ENCODE peak calls at places on chromosome 4, in ten cellular contexts. Y is foreskin fibroblast, E is MM.1S, H is neural progenitor cell, X is lower lobe of right lung, G is left ventricle myocardium inferior, K is right atrium auricular region, T is fibroblast of mammary gland, P is fibroblast of lung, I is sigmoid colon. B is an unnamed sample.

GRCh38 chr4:174358823-174359222 is 75.1 kb downstream of the CEP44 start:
- DNase-seq in Y (peak; percentile 69), H (no peak), E (peak; percentile 70), P (peak; percentile 51), K (no peak), G (no peak), X (no peak), I (no peak), T (peak; percentile 92), B (no peak)

GRCh38 chr4:84547211-84547610 is 35.7 kb upstream of the CDS1 start:
- DNase-seq in I (no peak), E (no peak), Y (no peak), P (no peak), G (no peak), K (no peak), X (no peak), H (no peak), T (peak; percentile 10), B (no peak)

GRCh38 chr4:118765399-118765798 is 70.5 kb downstream of the SEC24D start:
- DNase-seq in G (no peak), X (no peak), H (no peak), K (no peak), T (peak; percentile 99), P (peak; percentile 98), I (no peak), Y (peak; percentile 95), E (no peak), B (peak; percentile 99)

GRCh38 chr4:159042097-159042605 is 60.7 kb upstream of the RAPGEF2 start:
- DNase-seq in G (no peak), P (no peak), I (no peak), T (no peak), X (no peak), E (no peak), K (no peak), Y (no peak), H (no peak), B (no peak)

GRCh38 chr4:122700178-122700725 is 32.3 kb upstream of the BBS12 start:
- DNase-seq in K (peak; percentile 72), E (no peak), Y (no peak), G (peak; percentile 77), H (no peak), I (peak; percentile 89), T (peak; percentile 67), X (no peak), P (peak; percentile 61), B (no peak)

GRCh38 chr4:76896731-76897521 is 1.0 kb downstream of the SOWAHB start:
- DNase-seq in E (peak; percentile 47), H (peak; percentile 80), Y (peak; percentile 14), I (no peak), P (peak; percentile 6), X (peak; percentile 65), G (peak; percentile 17), T (no peak), K (no peak), B (no peak)

GRCh38 chr4:123397276-123398150 is 918 bp downstream of the SPRY1 start:
- DNase-seq in K (no peak), X (peak; percentile 76), P (peak; percentile 42), I (peak; percentile 78), E (peak; percentile 67), H (peak; percentile 88), G (peak; percentile 46), T (peak; percentile 42), Y (peak; percentile 45), B (no peak)

GRCh38 chr4:98779021-98779420 is 120.6 kb upstream of the TSPAN5 start:
- DNase-seq in H (no peak), P (no peak), E (no peak), G (no peak), I (no peak), Y (no peak), K (no peak), T (no peak), X (no peak), B (no peak)

GRCh38 chr4:135238940-135239339 is 1037.4 kb upstream of the PABPC4L start:
- DNase-seq in E (no peak), I (no peak), G (no peak), X (no peak), K (no peak), P (no peak), H (no peak), Y (no peak), T (peak; percentile 3), B (no peak)

GRCh38 chr4:20847124-20847747 is 147.0 kb downstream of the PACRGL start:
- DNase-seq in K (no peak), G (no peak), P (no peak), E (no peak), I (no peak), Y (no peak), H (no peak), T (peak; percentile 13), X (no peak), B (no peak)

GRCh38 chr4:2871911-2872310 is 28.3 kb downstream of the ADD1 start:
- DNase-seq in P (no peak), H (no peak), Y (no peak), I (no peak), K (no peak), T (no peak), X (no peak), G (no peak), E (no peak), B (no peak)

GRCh38 chr4:2255501-2256155 is 6.3 kb downstream of the MXD4 start:
- DNase-seq in I (peak; percentile 76), H (no peak), K (peak; percentile 59), X (peak; percentile 49), P (no peak), T (peak; percentile 33), E (no peak), Y (no peak), G (peak; percentile 33), B (no peak)

GRCh38 chr4:6019316-6020263 is 1.4 kb upstream of the C4orf50 start:
- DNase-seq in X (no peak), P (peak; percentile 45), H (peak; percentile 92), Y (peak; percentile 5), K (peak; percentile 62), E (peak; percentile 65), G (no peak), T (peak; percentile 39), I (no peak), B (peak; percentile 22)

GRCh38 chr4:83320548-83320947 is 14.1 kb downstream of the HPSE start:
- DNase-seq in P (no peak), G (peak; percentile 53), Y (peak; percentile 68), E (no peak), K (peak; percentile 68), X (peak; percentile 83), T (peak; percentile 74), H (no peak), I (peak; percentile 78), B (no peak)

DNA sequence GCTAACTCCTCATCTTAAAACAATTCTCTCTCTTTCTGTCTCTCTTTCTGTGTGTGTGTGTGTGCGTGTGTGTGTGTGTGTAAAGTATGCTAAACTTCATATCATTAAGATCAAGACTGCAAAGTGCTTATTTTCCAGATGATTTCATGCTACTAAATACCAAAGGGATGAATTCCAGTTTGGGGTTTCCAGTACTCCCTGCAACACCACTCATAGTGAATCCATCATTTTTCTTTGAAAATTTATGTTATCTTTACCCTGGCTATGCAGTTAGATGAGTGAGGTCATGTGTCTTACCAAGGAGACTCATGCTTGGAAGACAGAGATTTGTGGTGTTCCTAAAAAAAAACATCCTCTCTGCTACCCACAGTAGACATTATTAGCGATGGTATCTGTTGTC is 1952.8 kb upstream of the IGFBP7 start:
- DNase-seq in E (no peak), P (no peak), X (no peak), K (no peak), H (no peak), G (no peak), T (no peak), Y (no peak), I (no peak), B (no peak)
- TF ChIP-seq CTCF in E (no peak), P (no peak), X (no peak), K (no peak), H (no peak), G (no peak), T (no peak), Y (no peak), I (no peak), B (no peak)

GRCh38 chr4:147057631-147057980 is 111.9 kb upstream of the TTC29 start:
- DNase-seq in E (no peak), T (peak; percentile 41), X (no peak), G (no peak), K (no peak), I (no peak), P (peak; percentile 66), Y (peak; percentile 15), H (no peak), B (no peak)
- H3K4me3 ChIP-seq in E (peak overlapping the region; percentile 36), T (peak overlapping the region; percentile 28), X (peak overlapping the region; percentile 48), G (peak overlapping the region; percentile 48), K (peak overlapping the region; percentile 33), I (peak overlapping the region; percentile 41), P (peak overlapping the region; percentile 45), Y (peak overlapping the region; percentile 52), H (no peak overlapping the region), B (peak overlapping the region; percentile 41)

DNA sequence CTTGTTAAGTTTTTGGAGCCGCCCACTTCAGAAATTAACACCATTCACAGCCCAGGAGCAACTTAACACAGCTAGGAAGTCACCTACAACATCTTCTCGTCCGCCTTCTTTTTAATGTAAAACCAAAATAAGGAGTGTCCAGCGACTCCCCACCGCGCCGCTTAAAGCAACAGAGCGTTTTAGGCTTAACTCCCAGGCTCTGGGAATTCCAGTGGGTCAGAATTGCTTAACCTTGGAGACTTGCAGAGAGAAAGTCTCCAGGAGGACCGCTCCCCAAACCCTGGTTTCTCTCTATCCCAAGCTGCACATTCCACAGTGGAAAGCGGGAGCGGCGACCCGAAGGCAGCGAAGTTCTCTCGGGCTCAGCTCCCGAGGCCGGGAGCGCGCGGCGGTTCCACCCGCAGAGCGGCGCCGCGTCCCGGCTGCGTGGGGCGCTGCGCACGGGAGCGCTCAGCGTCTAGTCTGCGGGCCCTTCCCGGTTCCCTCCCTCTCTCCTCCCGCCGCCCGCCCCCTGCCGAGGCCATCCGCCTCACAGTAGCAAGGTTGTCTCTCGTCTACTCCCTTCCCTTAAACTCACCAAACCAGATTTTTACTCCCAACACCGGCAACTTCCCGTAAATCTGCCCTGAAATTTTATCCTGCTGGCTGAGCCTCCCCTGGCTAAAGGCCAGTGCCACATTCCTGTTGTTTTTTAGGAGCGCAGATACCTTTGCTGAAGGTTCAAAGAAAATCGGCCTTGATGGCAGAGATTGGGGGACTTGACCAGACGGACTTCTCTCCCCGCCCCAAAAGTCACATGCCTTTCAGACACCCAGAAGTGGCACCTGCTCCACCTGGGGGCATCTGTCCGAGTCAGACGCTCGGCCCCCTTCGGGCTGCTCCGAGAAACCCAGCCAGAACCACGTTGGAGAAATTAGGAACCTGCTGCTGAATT is at the start of gene RBM47:
- DNase-seq in Y (no peak), I (peak; percentile 73), E (peak; percentile 89), X (peak; percentile 89), G (peak; percentile 54), T (peak; percentile 50), P (peak; percentile 44), H (peak; percentile 78), K (no peak), B (no peak)
- TF ChIP-seq CTCF in Y (no peak), I (no peak), E (peak; percentile 6), X (peak; percentile 19), G (no peak), T (peak; percentile 0), P (no peak), H (peak; percentile 11), K (no peak), B (peak; percentile 7)

DNA sequence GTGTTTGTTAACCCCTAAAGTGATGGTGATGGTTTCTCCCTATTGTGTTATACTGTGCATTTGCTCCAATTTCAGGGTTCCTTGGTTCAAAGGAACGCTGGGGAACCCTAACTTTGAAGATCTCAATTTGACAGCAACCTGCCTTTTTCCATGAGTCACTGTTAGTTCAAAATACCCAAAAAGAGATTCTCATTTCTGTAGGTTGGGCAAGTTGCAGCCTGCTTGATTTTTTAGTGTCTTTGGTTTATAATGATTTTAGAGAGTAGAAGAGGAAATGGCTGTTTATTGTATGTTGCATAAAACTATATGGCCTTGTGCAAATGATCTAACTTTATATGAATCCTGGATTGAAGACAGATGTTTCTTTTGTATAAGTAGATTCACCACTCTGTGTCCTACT is 23.1 kb downstream of the GAB1 start:
- DNase-seq in X (no peak), G (no peak), E (no peak), H (no peak), P (no peak), Y (no peak), I (no peak), T (no peak), K (no peak), B (no peak)
- H3K4me3 ChIP-seq in X (no peak overlapping the region), G (no peak overlapping the region), E (peak overlapping the region; percentile 52), H (no peak overlapping the region), P (no peak overlapping the region), Y (no peak overlapping the region), I (no peak overlapping the region), T (no peak overlapping the region), K (no peak overlapping the region), B (no peak overlapping the region)

B was measured in retinal pigment epithelial cell.